ENCODE peak calls at places on chromosomes 6 and 20, in four cellular contexts. F is astrocyte, X is RWPE1, E is nephron progenitor cell. W is an unnamed sample.

GRCh38 chr20:63497138-63497945 is 1.5 kb downstream of the EEF1A2 start:
- DNase-seq in X (no peak), E (no peak), F (no peak), W (no peak)

GRCh38 chr6:144619983-144620382 is 334.8 kb downstream of the UTRN start:
- DNase-seq in E (no peak), X (no peak), F (no peak), W (no peak)

GRCh38 chr6:35021014-35021413 is 120.1 kb downstream of the TCP11 start:
- DNase-seq in E (no peak), X (no peak), F (no peak), W (no peak)

GRCh38 chr6:33585403-33586107 is 5.5 kb upstream of the BAK1 start:
- DNase-seq in F (peak; percentile 50), E (peak; percentile 83), X (peak; percentile 72), W (peak; percentile 36)

GRCh38 chr6:69570126-69570525 is 226.7 kb downstream of the LMBRD1 start:
- DNase-seq in E (no peak), X (no peak), F (peak; percentile 3), W (no peak)

GRCh38 chr6:36610041-36610440 is 15.9 kb downstream of the SRSF3 start:
- DNase-seq in X (no peak), F (no peak), E (no peak), W (no peak)

GRCh38 chr6:168217216-168217879 is 102.2 kb downstream of the DACT2 start:
- DNase-seq in F (no peak), E (no peak), X (no peak), W (no peak)

GRCh38 chr6:157022022-157022740 is 245.0 kb downstream of the ARID1B start:
- DNase-seq in F (peak; percentile 87), X (peak; percentile 96), E (peak; percentile 85), W (peak; percentile 91)

GRCh38 chr20:50110141-50111047 is 2.6 kb downstream of the UBE2V1 start:
- DNase-seq in F (peak; percentile 74), X (no peak), E (no peak), W (peak; percentile 58)

GRCh38 chr6:139436521-139437348 is 62.3 kb upstream of the CITED2 start:
- DNase-seq in X (peak; percentile 55), F (peak; percentile 83), E (no peak), W (peak; percentile 55)

GRCh38 chr20:51331466-51331865 is 211.1 kb downstream of the NFATC2 start:
- DNase-seq in E (no peak), F (peak; percentile 97), X (no peak), W (peak; percentile 54)

GRCh38 chr6:156031516-156031915 is 575.9 kb upstream of the NOX3 start:
- DNase-seq in F (no peak), E (no peak), X (no peak), W (no peak)

GRCh38 chr6:137978252-137978896 is 111.3 kb downstream of the TNFAIP3 start:
- DNase-seq in F (no peak), X (peak; percentile 73), E (no peak), W (no peak)

GRCh38 chr6:40881501-40881900 is 157.5 kb downstream of the UNC5CL start:
- DNase-seq in F (no peak), X (no peak), E (no peak), W (no peak)

GRCh38 chr20:51169813-51170212 is 146.9 kb upstream of the KCNG1 start:
- DNase-seq in F (no peak), X (no peak), E (no peak), W (no peak)

GRCh38 chr6:37083243-37084138 is 78.0 kb downstream of the FGD2 start:
- DNase-seq in X (peak; percentile 77), F (peak; percentile 48), E (no peak), W (peak; percentile 48)

GRCh38 chr6:119541132-119541905 is 191.8 kb upstream of the MAN1A1 start:
- DNase-seq in X (peak; percentile 85), E (no peak), F (peak; percentile 99), W (peak; percentile 97)

GRCh38 chr20:38190166-38190565 is 25.1 kb upstream of the TGM2 start:
- DNase-seq in E (no peak), X (no peak), F (no peak), W (no peak)

GRCh38 chr20:38186788-38187221 is 21.7 kb upstream of the TGM2 start:
- DNase-seq in F (peak; percentile 82), E (no peak), X (peak; percentile 92), W (peak; percentile 41)

GRCh38 chr20:38184098-38184497 is 19.0 kb upstream of the TGM2 start:
- DNase-seq in F (peak; percentile 68), X (peak; percentile 96), E (peak; percentile 25), W (no peak)

GRCh38 chr20:38190936-38191371 is 25.9 kb upstream of the TGM2 start:
- DNase-seq in F (no peak), X (no peak), E (no peak), W (no peak)

GRCh38 chr20:38187512-38187911 is 22.4 kb upstream of the TGM2 start:
- DNase-seq in E (peak; percentile 37), F (no peak), X (no peak), W (no peak)
- TF ChIP-seq CTCF in E (peak; percentile 30), F (no peak), X (no peak), W (no peak)

GRCh38 chr20:19885576-19885956 is 127.5 kb downstream of the RIN2 start:
- DNase-seq in F (no peak), E (no peak), X (no peak), W (no peak)

GRCh38 chr20:19887566-19888268 is 129.4 kb upstream of the NAA20 start:
- DNase-seq in E (no peak), F (peak; percentile 62), X (no peak), W (no peak)

GRCh38 chr20:19885981-19886665 is 128.1 kb downstream of the RIN2 start:
- DNase-seq in F (peak; percentile 47), E (no peak), X (peak; percentile 70), W (peak; percentile 51)

GRCh38 chr20:19888269-19888669 is 128.9 kb upstream of the NAA20 start:
- DNase-seq in E (peak; percentile 8), F (no peak), X (no peak), W (no peak)

GRCh38 chr20:19886666-19887288 is 128.7 kb downstream of the RIN2 start:
- DNase-seq in X (peak; percentile 62), E (no peak), F (no peak), W (peak; percentile 33)
- TF ChIP-seq CTCF in X (no peak), E (no peak), F (no peak), W (peak; percentile 32)

DNA sequence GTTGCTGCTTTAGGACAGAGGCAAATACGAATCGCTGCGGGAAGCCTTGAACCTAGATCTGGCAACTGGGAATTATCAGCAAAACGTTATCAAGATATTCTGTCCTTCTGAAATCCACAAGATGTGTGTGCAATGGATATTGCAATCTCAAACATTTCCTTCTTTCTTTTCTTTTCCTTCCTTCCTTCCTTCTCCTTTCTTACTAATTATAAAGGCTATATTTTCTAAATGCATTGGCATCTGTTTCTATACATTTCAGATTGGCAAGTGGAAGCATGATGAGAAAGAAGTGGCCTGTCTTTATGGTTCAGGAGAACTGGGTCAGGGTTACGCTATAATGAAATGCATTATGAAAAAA is 2.0 kb downstream of the TAGAP start:
- DNase-seq in E (no peak), X (no peak), F (no peak), W (no peak)
- TF ChIP-seq CTCF in E (peak; percentile 44), X (peak; percentile 64), F (no peak), W (peak; percentile 71)

DNA sequence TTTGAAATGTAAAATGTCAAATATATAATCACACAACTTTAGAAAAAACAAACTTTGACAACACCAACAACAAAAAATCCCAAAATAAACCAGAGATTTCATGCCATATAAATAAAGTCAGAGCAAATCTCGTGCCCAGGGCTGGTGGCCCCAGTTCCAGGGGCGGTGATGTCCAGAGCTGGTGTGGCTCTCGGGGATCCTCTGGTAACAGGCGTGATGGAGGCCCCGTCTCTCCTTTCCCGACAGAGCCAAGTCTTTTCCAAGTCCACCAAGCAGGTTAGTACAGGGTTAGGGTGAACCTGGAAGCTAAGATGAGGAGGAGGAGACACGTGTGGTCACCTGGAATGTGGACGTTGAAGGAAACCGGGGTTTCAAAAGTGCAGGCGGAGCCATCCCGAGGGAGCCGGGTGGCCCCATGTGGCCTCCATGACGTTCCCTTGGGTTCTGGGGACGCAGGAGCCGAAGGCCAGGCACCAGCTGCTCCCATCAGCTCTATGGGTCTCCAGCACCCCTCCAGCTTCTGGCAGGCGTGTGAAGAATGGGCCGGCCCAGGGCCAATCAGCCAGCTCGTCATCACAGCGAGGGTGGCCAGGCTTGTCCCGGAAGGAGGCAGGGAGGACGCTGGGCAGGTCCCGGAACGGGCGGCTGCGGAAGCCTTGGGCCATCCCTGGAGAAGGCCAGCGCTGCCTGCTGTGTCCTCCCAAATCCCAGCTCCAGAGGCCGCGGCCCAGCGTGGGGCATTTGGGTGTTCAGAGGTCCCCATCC is 202.5 kb downstream of the PREX1 start:
- DNase-seq in X (no peak), F (no peak), E (no peak), W (no peak)
- TF ChIP-seq CTCF in X (no peak), F (no peak), E (no peak), W (no peak)

GRCh38 chr6:127073222-127073621 is 45.2 kb upstream of the RSPO3 start:
- DNase-seq in F (no peak), X (no peak), E (no peak), W (no peak)

DNA sequence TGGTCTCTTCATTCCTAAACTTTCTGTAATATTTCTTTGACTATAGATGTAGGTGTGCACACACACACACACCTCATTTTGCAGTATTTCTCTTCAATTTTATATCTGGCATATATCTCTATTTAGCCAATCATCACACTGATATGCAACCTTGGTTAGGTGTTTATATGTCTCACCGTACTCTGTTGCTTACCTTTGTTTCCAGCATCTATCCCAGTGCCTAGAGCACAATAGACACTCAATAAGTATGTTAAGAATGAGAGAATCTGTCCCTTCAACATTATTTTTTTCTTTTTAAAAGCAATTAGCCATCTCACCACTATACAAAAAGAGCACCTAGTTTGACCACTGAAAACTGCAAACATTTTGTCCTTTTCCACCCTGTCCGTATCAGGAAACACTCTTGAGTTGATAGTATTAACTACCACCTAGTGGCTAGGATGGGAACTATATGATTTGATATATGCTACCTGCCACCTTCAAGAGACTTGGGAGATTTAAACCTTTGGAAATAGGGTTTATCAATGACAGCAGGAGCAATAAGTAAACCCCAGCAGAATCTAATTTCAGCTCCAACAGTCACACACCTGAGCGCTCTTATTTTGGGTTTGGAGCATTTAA is 48.7 kb upstream of the RSPO3 start:
- DNase-seq in E (no peak), F (peak; percentile 15), X (peak; percentile 10), W (peak; percentile 39)
- TF ChIP-seq CTCF in E (peak; percentile 55), F (peak; percentile 66), X (no peak), W (peak; percentile 80)

DNA sequence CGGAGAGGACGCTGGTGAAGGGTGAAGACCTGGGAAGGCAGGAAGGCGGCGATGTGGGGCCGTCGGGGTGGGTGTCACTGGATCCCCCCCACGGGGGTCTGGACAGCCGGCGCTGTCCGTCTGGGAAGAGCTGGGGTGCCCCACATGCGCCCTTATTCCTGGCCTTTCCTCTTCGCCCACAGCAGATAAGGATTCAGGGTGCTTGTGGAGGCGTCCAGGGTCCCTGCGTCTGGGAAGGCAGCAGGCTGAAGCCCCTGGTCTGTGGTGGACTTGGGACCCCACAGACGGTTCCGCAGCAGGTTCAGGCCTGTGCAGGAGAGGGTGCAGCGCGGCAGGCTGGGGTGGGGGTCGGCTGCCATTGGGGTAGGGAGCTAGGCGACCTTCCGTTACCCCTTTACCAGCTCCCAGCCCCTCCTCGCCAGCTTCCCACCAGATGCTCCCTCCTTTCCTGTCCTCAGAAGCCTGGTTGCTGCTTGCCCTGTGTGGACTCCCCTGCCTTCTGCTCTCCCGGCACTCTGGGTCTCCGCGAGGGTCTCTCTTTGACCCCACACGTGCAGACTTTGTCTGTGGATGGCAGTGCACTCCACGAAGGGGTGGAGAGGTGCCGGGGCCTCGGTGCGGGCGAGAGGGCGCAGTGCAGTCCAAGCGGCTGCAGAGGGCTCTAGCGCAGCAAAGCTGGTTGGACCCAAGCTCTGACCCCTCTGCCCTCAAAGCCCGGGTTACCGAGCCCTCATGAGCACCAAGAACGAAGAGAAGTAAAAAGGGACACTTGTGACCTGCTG is 2.1 kb upstream of the GATA5 start:
- DNase-seq in F (no peak), E (peak; percentile 43), X (no peak), W (no peak)
- TF ChIP-seq CTCF in F (no peak), E (no peak), X (peak; percentile 24), W (no peak)

GRCh38 chr20:48621256-48622078 is 206.3 kb downstream of the PREX1 start:
- DNase-seq in E (no peak), X (peak; percentile 91), F (peak; percentile 42), W (peak; percentile 10)
- TF ChIP-seq CTCF in E (no peak), X (no peak), F (no peak), W (peak; percentile 13)

W was measured in HFFc6.